ENCODE peak calls at places on chromosomes 4 and X, in five cellular contexts. One of them, this sample, is unnamed.

GRCh38 chr4:14269824-14270223 is 642.3 kb upstream of the BOD1L1 start:
- DNase-seq in OCI-LY7: no peak
- DNase-seq in T-helper 2 cell: no peak
- DNase-seq in EH: no peak
- DNase-seq in NCI-H1105: no peak
- DNase-seq in this sample: peak; percentile 40

GRCh38 chr4:41745292-41746024 is 3.1 kb downstream of the PHOX2B start:
- DNase-seq in NCI-H1105: no peak
- DNase-seq in OCI-LY7: no peak
- DNase-seq in EH: no peak
- DNase-seq in T-helper 2 cell: no peak
- DNase-seq in this sample: no peak

GRCh38 chrX:9048801-9049200 is 14.9 kb upstream of the FAM9B start:
- DNase-seq in T-helper 2 cell: no peak
- DNase-seq in NCI-H1105: no peak
- DNase-seq in EH: peak; percentile 14
- DNase-seq in OCI-LY7: no peak
- DNase-seq in this sample: no peak

GRCh38 chrX:112211459-112211858 is 128.9 kb upstream of the TRPC5 start:
- DNase-seq in NCI-H1105: no peak
- DNase-seq in T-helper 2 cell: peak; percentile 82
- DNase-seq in OCI-LY7: no peak
- DNase-seq in EH: no peak
- DNase-seq in this sample: peak; percentile 47

GRCh38 chr4:80331693-80332092 is 3.8 kb upstream of the CFAP299 start:
- DNase-seq in NCI-H1105: no peak
- DNase-seq in EH: no peak
- DNase-seq in T-helper 2 cell: no peak
- DNase-seq in OCI-LY7: no peak
- DNase-seq in this sample: no peak

GRCh38 chr4:67810011-67810410 is 55.8 kb upstream of the GNRHR start:
- DNase-seq in OCI-LY7: no peak
- DNase-seq in NCI-H1105: no peak
- DNase-seq in EH: no peak
- DNase-seq in T-helper 2 cell: no peak
- DNase-seq in this sample: no peak

GRCh38 chr4:126441173-126441810 is 1126.5 kb downstream of the FAT4 start:
- DNase-seq in EH: no peak
- DNase-seq in T-helper 2 cell: no peak
- DNase-seq in NCI-H1105: no peak
- DNase-seq in OCI-LY7: no peak
- DNase-seq in this sample: no peak

GRCh38 chr4:19614171-19614570 is 637.5 kb upstream of the SLIT2 start:
- DNase-seq in T-helper 2 cell: no peak
- DNase-seq in OCI-LY7: no peak
- DNase-seq in NCI-H1105: no peak
- DNase-seq in EH: no peak
- DNase-seq in this sample: no peak

GRCh38 chrX:50953832-50954231 is 43.3 kb downstream of the BMP15 start:
- DNase-seq in T-helper 2 cell: no peak
- DNase-seq in EH: no peak
- DNase-seq in NCI-H1105: no peak
- DNase-seq in OCI-LY7: no peak
- DNase-seq in this sample: no peak

GRCh38 chrX:18422325-18422724 is 3.1 kb upstream of the CDKL5 start:
- DNase-seq in T-helper 2 cell: no peak
- DNase-seq in NCI-H1105: no peak
- DNase-seq in OCI-LY7: no peak
- DNase-seq in EH: peak; percentile 94
- DNase-seq in this sample: no peak

GRCh38 chr4:22500831-22501714 is 14.8 kb downstream of the ADGRA3 start:
- DNase-seq in EH: peak; percentile 53
- DNase-seq in OCI-LY7: no peak
- DNase-seq in NCI-H1105: no peak
- DNase-seq in T-helper 2 cell: peak; percentile 12
- DNase-seq in this sample: no peak

GRCh38 chrX:87664381-87664780 is 146.8 kb downstream of the KLHL4 start:
- DNase-seq in EH: no peak
- DNase-seq in OCI-LY7: peak; percentile 0
- DNase-seq in T-helper 2 cell: peak; percentile 1
- DNase-seq in NCI-H1105: peak; percentile 11
- DNase-seq in this sample: peak; percentile 29

GRCh38 chrX:46589977-46590723 is 16.6 kb downstream of the CHST7 start:
- DNase-seq in NCI-H1105: no peak
- DNase-seq in OCI-LY7: no peak
- DNase-seq in T-helper 2 cell: peak; percentile 47
- DNase-seq in EH: peak; percentile 81
- DNase-seq in this sample: no peak

GRCh38 chrX:15939737-15940136 is 85.1 kb upstream of the AP1S2 start:
- DNase-seq in OCI-LY7: no peak
- DNase-seq in EH: no peak
- DNase-seq in T-helper 2 cell: peak; percentile 1
- DNase-seq in NCI-H1105: no peak
- DNase-seq in this sample: peak; percentile 6

GRCh38 chr4:21753084-21753760 is 195.3 kb downstream of the KCNIP4 start:
- DNase-seq in OCI-LY7: no peak
- DNase-seq in T-helper 2 cell: no peak
- DNase-seq in EH: peak; percentile 24
- DNase-seq in NCI-H1105: no peak
- DNase-seq in this sample: no peak

GRCh38 chrX:138756234-138756633 is 44.7 kb upstream of the FGF13 start:
- DNase-seq in NCI-H1105: no peak
- DNase-seq in OCI-LY7: no peak
- DNase-seq in EH: peak; percentile 0
- DNase-seq in T-helper 2 cell: no peak
- DNase-seq in this sample: peak; percentile 2

GRCh38 chr4:168666531-168666930 is 169.7 kb downstream of the PALLD start:
- DNase-seq in NCI-H1105: no peak
- DNase-seq in EH: peak; percentile 90
- DNase-seq in OCI-LY7: no peak
- DNase-seq in T-helper 2 cell: no peak
- DNase-seq in this sample: no peak

GRCh38 chr4:26083987-26084386 is 170.0 kb downstream of the SMIM20 start:
- DNase-seq in EH: peak; percentile 87
- DNase-seq in NCI-H1105: no peak
- DNase-seq in T-helper 2 cell: no peak
- DNase-seq in OCI-LY7: no peak
- DNase-seq in this sample: peak; percentile 41

GRCh38 chr4:42172921-42173320 is 20.5 kb upstream of the BEND4 start:
- DNase-seq in T-helper 2 cell: no peak
- DNase-seq in EH: no peak
- DNase-seq in OCI-LY7: no peak
- DNase-seq in NCI-H1105: no peak
- DNase-seq in this sample: no peak

GRCh38 chr4:81723927-81724587 is 252.3 kb upstream of the RASGEF1B start:
- DNase-seq in NCI-H1105: no peak
- DNase-seq in OCI-LY7: peak; percentile 33
- DNase-seq in EH: no peak
- DNase-seq in T-helper 2 cell: no peak
- DNase-seq in this sample: no peak

GRCh38 chr4:48653217-48654014 is 126.7 kb downstream of the FRYL start:
- DNase-seq in NCI-H1105: no peak
- DNase-seq in T-helper 2 cell: peak; percentile 90
- DNase-seq in EH: peak; percentile 43
- DNase-seq in OCI-LY7: no peak
- DNase-seq in this sample: peak; percentile 31

GRCh38 chr4:3204021-3204431 is 44.9 kb upstream of the MSANTD1 start:
- DNase-seq in OCI-LY7: no peak
- DNase-seq in EH: peak; percentile 76
- DNase-seq in T-helper 2 cell: no peak
- DNase-seq in NCI-H1105: no peak
- DNase-seq in this sample: no peak

GRCh38 chrX:16312761-16313623 is 145.7 kb downstream of the MAGEB17 start:
- DNase-seq in OCI-LY7: no peak
- DNase-seq in NCI-H1105: no peak
- DNase-seq in EH: no peak
- DNase-seq in T-helper 2 cell: no peak
- DNase-seq in this sample: no peak

GRCh38 chr4:18859468-18859867 is 837.9 kb upstream of the LCORL start:
- DNase-seq in T-helper 2 cell: no peak
- DNase-seq in NCI-H1105: no peak
- DNase-seq in OCI-LY7: no peak
- DNase-seq in EH: peak; percentile 23
- DNase-seq in this sample: no peak

GRCh38 chr4:27168783-27169182 is 308.1 kb downstream of the STIM2 start:
- DNase-seq in EH: no peak
- DNase-seq in T-helper 2 cell: no peak
- DNase-seq in OCI-LY7: no peak
- DNase-seq in NCI-H1105: no peak
- DNase-seq in this sample: no peak

This sample was measured in NB4.